ENCODE peak calls at places on chromosomes 6 and 20, in four cellular contexts. C is cardiac muscle cell, S is left lung, E is GM12878. G is an unnamed sample.

GRCh38 chr6:54404791-54405190 is 96.5 kb downstream of the TINAG start:
- DNase-seq in C (no peak), S (no peak), E (no peak), G (no peak)

GRCh38 chr6:144468709-144469108 is 183.6 kb downstream of the UTRN start:
- DNase-seq in C (no peak), S (no peak), E (no peak), G (no peak)

GRCh38 chr20:61663521-61664425 is 401.9 kb downstream of the TAF4 start:
- DNase-seq in C (no peak), S (no peak), E (no peak), G (no peak)

GRCh38 chr6:43123691-43124314 is 47.3 kb upstream of the SRF start:
- DNase-seq in C (no peak), S (no peak), E (no peak), G (no peak)

GRCh38 chr20:49519777-49520359 is 37.4 kb upstream of the KCNB1 start:
- DNase-seq in C (no peak), S (no peak), E (no peak), G (no peak)

GRCh38 chr20:54433653-54434052 is 41.7 kb upstream of the DOK5 start:
- DNase-seq in C (no peak), S (peak), E (no peak), G (no peak)

GRCh38 chr20:5670137-5670536 is 80.1 kb upstream of the SHLD1 start:
- DNase-seq in C (no peak), S (no peak), E (no peak), G (no peak)

GRCh38 chr6:132813173-132813856 is 1.1 kb upstream of the RPS12 start:
- DNase-seq in C (peak), S (peak), E (no peak), G (no peak)

GRCh38 chr6:81962198-81962597 is 209.7 kb upstream of the TENT5A start:
- DNase-seq in C (peak), S (no peak), E (no peak), G (no peak)

GRCh38 chr6:128712898-128713297 is 170.0 kb upstream of the LAMA2 start:
- DNase-seq in C (no peak), S (no peak), E (no peak), G (no peak)

GRCh38 chr6:28125396-28125795 is 987 bp downstream of the ZSCAN16 start:
- DNase-seq in C (no peak), S (no peak), E (no peak), G (no peak)

GRCh38 chr6:37005827-37006514 is 516 bp downstream of the FGD2 start:
- DNase-seq in C (no peak), S (no peak), E (no peak), G (no peak)
- H3K27ac ChIP-seq in C (no peak), S (peak), E (peak), G (no peak)

DNA sequence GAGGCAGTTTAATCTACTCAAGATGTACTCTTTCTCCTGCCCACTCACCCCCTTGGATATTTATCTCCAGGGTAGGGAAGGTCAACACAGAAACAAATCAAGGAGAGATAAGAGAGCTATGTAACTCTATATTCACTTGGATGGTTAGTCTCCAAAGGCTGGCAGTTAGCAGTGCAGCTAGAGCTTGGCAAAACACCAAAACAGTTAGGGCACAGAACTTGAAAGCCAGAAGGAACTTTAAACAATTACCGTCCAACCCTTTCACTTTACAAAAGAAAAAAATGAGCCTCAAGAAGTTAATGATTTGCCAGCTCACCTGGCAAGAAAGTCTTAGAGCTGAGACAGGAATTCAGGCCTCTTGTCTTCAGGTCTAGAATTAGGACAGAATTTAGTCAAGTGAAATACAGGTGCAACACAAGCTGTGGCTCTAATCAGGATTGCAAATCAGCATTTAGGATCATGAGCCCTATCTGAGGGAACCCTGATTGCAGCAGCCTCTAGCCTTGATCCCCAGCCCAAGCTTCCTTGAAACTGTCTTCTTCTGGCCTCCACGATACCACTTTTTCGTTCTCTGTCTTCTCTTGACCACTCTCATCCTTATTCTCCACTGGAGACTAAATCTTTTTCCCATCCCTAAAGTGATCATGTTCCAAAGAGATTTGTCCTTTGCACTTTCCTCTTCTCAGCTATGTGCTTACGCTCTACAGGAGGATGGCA is 14.9 kb downstream of the NEDD9 start:
- DNase-seq in C (no peak), S (no peak), E (peak), G (no peak)
- H3K27ac ChIP-seq in C (peak), S (peak), E (no peak), G (no peak)

DNA sequence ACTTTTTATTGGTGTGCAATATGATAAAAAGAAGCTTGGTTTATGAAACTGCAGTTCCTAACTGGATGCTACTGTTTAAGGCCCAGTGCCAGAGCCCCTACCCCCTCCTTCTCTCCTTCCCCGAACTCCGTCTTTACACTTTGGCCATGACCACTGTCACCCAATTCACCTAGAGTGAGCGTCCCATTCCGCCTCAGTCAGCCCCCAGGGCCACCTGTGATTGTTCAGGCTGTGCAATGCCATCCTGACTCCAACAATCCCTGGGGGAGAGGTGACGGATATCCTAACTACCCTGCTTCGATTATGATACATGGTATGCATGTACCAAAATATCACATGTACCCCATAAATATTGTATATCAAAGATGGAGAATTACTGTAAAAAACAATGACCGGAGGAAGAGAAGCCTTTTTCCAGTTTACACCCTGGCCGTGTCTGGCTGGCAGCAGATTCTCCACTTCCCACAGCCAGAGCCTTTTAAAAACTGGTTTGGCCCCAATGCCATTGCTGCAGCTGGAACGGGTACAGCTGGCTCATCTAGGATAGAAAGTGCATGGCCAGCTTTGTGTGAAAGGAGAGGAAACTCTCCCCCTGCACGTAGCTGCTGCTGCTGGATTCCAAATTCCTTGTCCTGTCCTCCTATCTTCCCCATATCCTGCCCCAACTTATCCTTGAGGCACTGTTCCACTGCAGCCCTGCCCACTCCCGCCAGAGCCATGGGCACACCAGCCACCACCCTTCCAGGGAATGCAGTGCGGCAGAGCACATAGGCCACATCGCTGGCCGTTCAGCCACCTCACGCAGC is 99.7 kb downstream of the JPH2 start:
- DNase-seq in C (no peak), S (no peak), E (no peak), G (no peak)
- H3K27ac ChIP-seq in C (no peak), S (no peak), E (no peak), G (no peak)

DNA sequence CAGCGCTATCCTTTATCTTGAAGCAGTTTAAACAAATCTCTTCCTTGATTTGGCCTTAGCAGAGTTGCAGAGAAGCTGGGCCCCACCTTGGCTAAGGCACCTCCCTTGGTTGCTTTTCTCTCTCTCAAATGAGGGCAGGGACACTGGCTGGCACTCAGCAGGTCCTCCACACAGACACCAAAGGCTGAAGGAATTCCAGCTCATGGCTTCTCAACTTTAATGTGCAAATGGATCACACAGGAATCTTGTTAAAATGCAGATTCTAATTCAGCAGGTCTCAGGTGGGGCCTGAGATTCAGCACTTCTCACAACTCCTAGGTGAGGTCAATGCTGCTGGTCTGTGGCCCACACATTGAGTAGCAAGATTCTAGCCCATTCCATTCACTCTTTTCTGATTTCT is 25.7 kb downstream of the RIMS4 start:
- DNase-seq in C (no peak), S (no peak), E (no peak), G (no peak)
- H3K27ac ChIP-seq in C (no peak), S (no peak), E (no peak), G (no peak)

GRCh38 chr20:3603108-3603507 is 60.1 kb downstream of the GFRA4 start:
- DNase-seq in C (no peak), S (no peak), E (no peak), G (no peak)

GRCh38 chr20:3606021-3606420 is 57.2 kb downstream of the GFRA4 start:
- DNase-seq in C (peak), S (no peak), E (no peak), G (no peak)
- H3K27ac ChIP-seq in C (no peak), S (no peak), E (no peak), G (peak)